ENCODE peak calls at places on chromosomes 16 and 17, in four cellular contexts. One of them, this sample, is unnamed.

GRCh38 chr16:77711775-77712174 is 10.5 kb upstream of the NUDT7 start:
- DNase-seq in HL-60: no peak
- DNase-seq in K562: no peak
- DNase-seq in GM12878: no peak
- DNase-seq in this sample: no peak

GRCh38 chr17:58233547-58233946 is 4.8 kb upstream of the LPO start:
- DNase-seq in HL-60: no peak
- DNase-seq in K562: no peak
- DNase-seq in GM12878: peak
- DNase-seq in this sample: peak

GRCh38 chr17:68344701-68345136 is 53.4 kb downstream of the ARSG start:
- DNase-seq in HL-60: no peak
- DNase-seq in K562: no peak
- DNase-seq in GM12878: no peak
- DNase-seq in this sample: no peak

GRCh38 chr16:27025581-27025980 is 41.1 kb upstream of the C16orf82 start:
- DNase-seq in HL-60: no peak
- DNase-seq in K562: no peak
- DNase-seq in GM12878: no peak
- DNase-seq in this sample: no peak

GRCh38 chr17:2691069-2691871 is 20.3 kb downstream of the CLUH start:
- DNase-seq in HL-60: no peak
- DNase-seq in K562: no peak
- DNase-seq in GM12878: no peak
- DNase-seq in this sample: no peak

GRCh38 chr17:49548051-49548505 is 27.6 kb upstream of the NXPH3 start:
- DNase-seq in HL-60: no peak
- DNase-seq in K562: no peak
- DNase-seq in GM12878: no peak
- DNase-seq in this sample: no peak

GRCh38 chr17:32102697-32103096 is 39.6 kb upstream of the RHOT1 start:
- DNase-seq in HL-60: no peak
- DNase-seq in K562: no peak
- DNase-seq in GM12878: no peak
- DNase-seq in this sample: no peak

GRCh38 chr17:8916470-8916869 is 49.0 kb upstream of the PIK3R6 start:
- DNase-seq in HL-60: peak
- DNase-seq in K562: no peak
- DNase-seq in GM12878: no peak
- DNase-seq in this sample: no peak

GRCh38 chr16:75758215-75758614 is 31.9 kb upstream of the CPHXL start:
- DNase-seq in HL-60: no peak
- DNase-seq in K562: no peak
- DNase-seq in GM12878: no peak
- DNase-seq in this sample: no peak

GRCh38 chr17:32496348-32497078 is 9.7 kb downstream of the CDK5R1 start:
- DNase-seq in HL-60: no peak
- DNase-seq in K562: no peak
- DNase-seq in GM12878: no peak
- DNase-seq in this sample: no peak

DNA sequence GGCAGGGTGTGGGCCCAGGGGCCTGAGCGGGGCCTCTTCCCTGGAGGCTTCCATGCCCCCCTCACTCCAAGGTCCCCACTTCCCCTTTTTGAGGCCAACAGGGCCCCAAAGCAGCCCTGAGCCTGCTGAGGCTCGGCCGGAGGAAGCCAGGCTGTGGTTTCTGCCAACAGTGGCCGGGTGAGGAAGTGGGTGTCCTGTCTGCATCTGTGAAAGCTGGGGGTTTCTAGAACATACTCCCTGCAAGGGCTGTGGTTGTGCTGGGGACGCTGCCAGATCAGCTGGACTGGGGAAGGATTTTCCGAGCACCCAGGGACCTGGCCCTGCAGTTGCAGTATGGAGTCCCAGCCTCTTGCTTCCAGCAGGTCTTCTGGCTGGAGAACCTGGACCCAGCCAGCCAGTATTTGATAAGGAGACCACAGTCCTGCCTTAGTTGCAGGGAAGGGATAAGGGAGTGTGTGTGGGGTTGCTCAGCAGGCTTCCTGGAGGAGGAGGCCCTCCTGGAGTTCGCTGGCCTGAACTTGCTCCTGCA is 15.7 kb downstream of the ADCY7 start:
- DNase-seq in HL-60: peak
- DNase-seq in K562: peak
- DNase-seq in GM12878: peak
- DNase-seq in this sample: peak
- TF ChIP-seq SPI1 in HL-60: peak
- TF ChIP-seq SPI1 in K562: peak
- TF ChIP-seq SPI1 in GM12878: peak
- TF ChIP-seq SPI1 in this sample: peak

GRCh38 chr17:73516356-73516755 is 127.9 kb downstream of the SDK2 start:
- DNase-seq in HL-60: no peak
- DNase-seq in K562: no peak
- DNase-seq in GM12878: no peak
- DNase-seq in this sample: no peak

GRCh38 chr17:73510981-73511442 is 133.2 kb downstream of the SDK2 start:
- DNase-seq in HL-60: no peak
- DNase-seq in K562: no peak
- DNase-seq in GM12878: no peak
- DNase-seq in this sample: no peak

GRCh38 chr17:73511716-73512115 is 132.5 kb downstream of the SDK2 start:
- DNase-seq in HL-60: no peak
- DNase-seq in K562: no peak
- DNase-seq in GM12878: no peak
- DNase-seq in this sample: no peak

GRCh38 chr17:73514146-73514863 is 129.9 kb downstream of the SDK2 start:
- DNase-seq in HL-60: no peak
- DNase-seq in K562: no peak
- DNase-seq in GM12878: no peak
- DNase-seq in this sample: no peak

GRCh38 chr17:73513426-73513825 is 130.8 kb downstream of the SDK2 start:
- DNase-seq in HL-60: no peak
- DNase-seq in K562: no peak
- DNase-seq in GM12878: no peak
- DNase-seq in this sample: no peak
- TF ChIP-seq SPI1 in HL-60: no peak
- TF ChIP-seq SPI1 in K562: no peak
- TF ChIP-seq SPI1 in GM12878: no peak
- TF ChIP-seq SPI1 in this sample: no peak

GRCh38 chr16:55120408-55120807 is 189.7 kb downstream of the IRX5 start:
- DNase-seq in HL-60: no peak
- DNase-seq in K562: no peak
- DNase-seq in GM12878: no peak
- DNase-seq in this sample: no peak
- TF ChIP-seq SPI1 in HL-60: no peak
- TF ChIP-seq SPI1 in K562: no peak
- TF ChIP-seq SPI1 in GM12878: no peak
- TF ChIP-seq SPI1 in this sample: no peak

GRCh38 chr17:64781013-64781392 is 118.9 kb upstream of the SMURF2 start:
- DNase-seq in HL-60: no peak
- DNase-seq in K562: no peak
- DNase-seq in GM12878: no peak
- DNase-seq in this sample: no peak
- TF ChIP-seq SPI1 in HL-60: no peak
- TF ChIP-seq SPI1 in K562: no peak
- TF ChIP-seq SPI1 in GM12878: no peak
- TF ChIP-seq SPI1 in this sample: no peak

DNA sequence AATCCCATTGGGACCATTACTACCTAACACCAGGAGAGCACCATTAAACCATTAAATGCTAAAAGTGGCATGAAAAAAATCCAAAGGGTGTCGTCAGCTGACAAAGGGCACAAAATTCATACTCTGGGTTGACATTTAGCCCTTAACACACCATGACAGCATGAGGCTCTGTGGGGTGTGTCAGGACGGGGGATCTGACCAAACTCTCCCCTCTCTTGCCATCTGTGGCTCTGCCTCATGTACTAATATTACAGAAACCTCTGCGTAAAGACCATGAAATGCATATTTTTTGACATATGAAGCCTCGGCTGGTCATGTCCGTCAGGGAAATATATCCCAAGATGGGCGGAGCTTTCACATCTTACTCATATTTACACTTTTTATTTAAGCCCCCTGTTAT is 237.4 kb upstream of the ZFHX3 start:
- DNase-seq in HL-60: no peak
- DNase-seq in K562: no peak
- DNase-seq in GM12878: no peak
- DNase-seq in this sample: no peak
- TF ChIP-seq SPI1 in HL-60: no peak
- TF ChIP-seq SPI1 in K562: no peak
- TF ChIP-seq SPI1 in GM12878: no peak
- TF ChIP-seq SPI1 in this sample: no peak

DNA sequence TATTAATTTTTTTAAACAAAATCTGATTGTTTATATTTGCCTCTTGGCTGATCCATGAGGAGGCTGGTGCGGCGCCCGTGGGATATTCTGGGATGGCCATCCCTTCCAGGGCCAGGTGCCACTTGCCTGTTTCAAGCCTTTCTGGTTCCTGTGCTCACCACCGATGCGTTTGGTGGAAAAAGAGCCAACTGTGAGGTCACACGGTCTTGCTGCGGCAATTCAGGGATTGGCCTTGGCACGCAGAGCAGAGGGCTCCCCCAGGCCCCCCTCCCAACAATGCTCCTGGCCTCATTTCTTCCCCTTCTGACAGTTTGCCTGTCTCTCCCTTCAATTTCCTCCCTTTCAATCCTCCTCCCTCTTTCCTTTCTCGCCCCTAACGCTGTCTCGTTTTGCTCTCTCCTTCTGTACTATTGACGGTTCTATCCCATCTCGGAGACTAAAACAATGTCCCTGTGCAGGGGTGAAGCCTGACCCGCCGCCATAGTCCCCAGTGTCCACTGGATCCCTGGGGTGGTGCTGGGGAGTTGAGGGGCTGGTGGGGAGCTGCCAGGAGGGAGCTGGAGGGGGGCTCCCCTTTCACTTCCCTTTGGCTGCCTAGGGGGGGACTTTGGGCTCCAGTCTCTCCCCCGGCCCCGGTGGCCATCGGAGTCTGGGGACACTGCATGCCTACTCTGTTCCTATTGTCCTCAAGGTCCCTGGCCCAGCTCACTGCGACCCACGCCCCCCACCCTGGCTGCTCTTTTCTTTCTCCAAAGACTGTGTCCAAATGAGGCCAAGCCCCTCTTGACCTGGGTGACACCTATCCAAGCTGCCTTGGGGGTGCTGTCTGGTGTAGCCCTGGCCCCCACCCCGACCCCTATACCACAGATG is 13.1 kb downstream of the UBALD1 start:
- DNase-seq in HL-60: no peak
- DNase-seq in K562: no peak
- DNase-seq in GM12878: no peak
- DNase-seq in this sample: no peak
- TF ChIP-seq SPI1 in HL-60: no peak
- TF ChIP-seq SPI1 in K562: no peak
- TF ChIP-seq SPI1 in GM12878: no peak
- TF ChIP-seq SPI1 in this sample: no peak